ENCODE peak calls at places on chromosomes 16 and 17, in seven cellular contexts. One of them, this sample, is unnamed.

GRCh38 chr17:79074650-79075432 is at the start of gene ENGASE:
- DNase-seq in fibroblast of pulmonary artery: peak
- DNase-seq in stimulated activated CD8-positive, alpha-beta memory T cell treated with anti-CD3 and anti-CD28 coated beads, Interleukin-15, amount 100 ng/mL, for 24 hours: peak
- DNase-seq in NCI-H2171 treated with DMSO at 0.1 percent for 48 hours: peak
- DNase-seq in NCI-H82: peak
- DNase-seq in lung: peak
- DNase-seq in activated naive CD4-positive, alpha-beta T cell treated with Interleukin-2 at 50 U/mL for 16 hours: peak
- DNase-seq in this sample: peak

GRCh38 chr17:45246861-45247428 is 14.9 kb downstream of the SPATA32 start:
- DNase-seq in fibroblast of pulmonary artery: no peak
- DNase-seq in stimulated activated CD8-positive, alpha-beta memory T cell treated with anti-CD3 and anti-CD28 coated beads, Interleukin-15, amount 100 ng/mL, for 24 hours: no peak
- DNase-seq in NCI-H2171 treated with DMSO at 0.1 percent for 48 hours: peak
- DNase-seq in NCI-H82: peak
- DNase-seq in lung: no peak
- DNase-seq in activated naive CD4-positive, alpha-beta T cell treated with Interleukin-2 at 50 U/mL for 16 hours: no peak
- DNase-seq in this sample: peak

GRCh38 chr17:41667280-41668008 is 21.2 kb upstream of the EIF1 start:
- DNase-seq in fibroblast of pulmonary artery: no peak
- DNase-seq in stimulated activated CD8-positive, alpha-beta memory T cell treated with anti-CD3 and anti-CD28 coated beads, Interleukin-15, amount 100 ng/mL, for 24 hours: no peak
- DNase-seq in NCI-H2171 treated with DMSO at 0.1 percent for 48 hours: no peak
- DNase-seq in NCI-H82: no peak
- DNase-seq in lung: no peak
- DNase-seq in activated naive CD4-positive, alpha-beta T cell treated with Interleukin-2 at 50 U/mL for 16 hours: no peak
- DNase-seq in this sample: no peak

GRCh38 chr16:9297437-9298113 is 206.1 kb downstream of the HAPSTR1 start:
- DNase-seq in fibroblast of pulmonary artery: no peak
- DNase-seq in stimulated activated CD8-positive, alpha-beta memory T cell treated with anti-CD3 and anti-CD28 coated beads, Interleukin-15, amount 100 ng/mL, for 24 hours: no peak
- DNase-seq in NCI-H2171 treated with DMSO at 0.1 percent for 48 hours: no peak
- DNase-seq in NCI-H82: peak
- DNase-seq in lung: no peak
- DNase-seq in activated naive CD4-positive, alpha-beta T cell treated with Interleukin-2 at 50 U/mL for 16 hours: no peak
- DNase-seq in this sample: no peak

GRCh38 chr16:58563235-58563634 is 47.9 kb downstream of the SETD6 start:
- DNase-seq in fibroblast of pulmonary artery: peak
- DNase-seq in stimulated activated CD8-positive, alpha-beta memory T cell treated with anti-CD3 and anti-CD28 coated beads, Interleukin-15, amount 100 ng/mL, for 24 hours: no peak
- DNase-seq in NCI-H2171 treated with DMSO at 0.1 percent for 48 hours: no peak
- DNase-seq in NCI-H82: no peak
- DNase-seq in lung: no peak
- DNase-seq in activated naive CD4-positive, alpha-beta T cell treated with Interleukin-2 at 50 U/mL for 16 hours: no peak
- DNase-seq in this sample: no peak

GRCh38 chr17:77872714-77873517 is 85.6 kb upstream of the TNRC6C start:
- DNase-seq in fibroblast of pulmonary artery: no peak
- DNase-seq in stimulated activated CD8-positive, alpha-beta memory T cell treated with anti-CD3 and anti-CD28 coated beads, Interleukin-15, amount 100 ng/mL, for 24 hours: no peak
- DNase-seq in NCI-H2171 treated with DMSO at 0.1 percent for 48 hours: peak
- DNase-seq in NCI-H82: peak
- DNase-seq in lung: no peak
- DNase-seq in activated naive CD4-positive, alpha-beta T cell treated with Interleukin-2 at 50 U/mL for 16 hours: no peak
- DNase-seq in this sample: no peak

GRCh38 chr16:84553873-84554399 is 49.5 kb upstream of the MEAK7 start:
- DNase-seq in fibroblast of pulmonary artery: no peak
- DNase-seq in stimulated activated CD8-positive, alpha-beta memory T cell treated with anti-CD3 and anti-CD28 coated beads, Interleukin-15, amount 100 ng/mL, for 24 hours: no peak
- DNase-seq in NCI-H2171 treated with DMSO at 0.1 percent for 48 hours: no peak
- DNase-seq in NCI-H82: no peak
- DNase-seq in lung: no peak
- DNase-seq in activated naive CD4-positive, alpha-beta T cell treated with Interleukin-2 at 50 U/mL for 16 hours: peak
- DNase-seq in this sample: peak

GRCh38 chr16:17070882-17071592 is 399.7 kb downstream of the XYLT1 start:
- DNase-seq in fibroblast of pulmonary artery: no peak
- DNase-seq in stimulated activated CD8-positive, alpha-beta memory T cell treated with anti-CD3 and anti-CD28 coated beads, Interleukin-15, amount 100 ng/mL, for 24 hours: peak
- DNase-seq in NCI-H2171 treated with DMSO at 0.1 percent for 48 hours: peak
- DNase-seq in NCI-H82: peak
- DNase-seq in lung: no peak
- DNase-seq in activated naive CD4-positive, alpha-beta T cell treated with Interleukin-2 at 50 U/mL for 16 hours: peak
- DNase-seq in this sample: peak

GRCh38 chr17:1216209-1216937 is 36.6 kb upstream of the ABR start:
- DNase-seq in fibroblast of pulmonary artery: no peak
- DNase-seq in stimulated activated CD8-positive, alpha-beta memory T cell treated with anti-CD3 and anti-CD28 coated beads, Interleukin-15, amount 100 ng/mL, for 24 hours: no peak
- DNase-seq in NCI-H2171 treated with DMSO at 0.1 percent for 48 hours: no peak
- DNase-seq in NCI-H82: peak
- DNase-seq in lung: no peak
- DNase-seq in activated naive CD4-positive, alpha-beta T cell treated with Interleukin-2 at 50 U/mL for 16 hours: no peak
- DNase-seq in this sample: no peak

GRCh38 chr17:42399948-42400843 is 12.0 kb upstream of the STAT3 start:
- DNase-seq in fibroblast of pulmonary artery: no peak
- DNase-seq in stimulated activated CD8-positive, alpha-beta memory T cell treated with anti-CD3 and anti-CD28 coated beads, Interleukin-15, amount 100 ng/mL, for 24 hours: no peak
- DNase-seq in NCI-H2171 treated with DMSO at 0.1 percent for 48 hours: no peak
- DNase-seq in NCI-H82: peak
- DNase-seq in lung: no peak
- DNase-seq in activated naive CD4-positive, alpha-beta T cell treated with Interleukin-2 at 50 U/mL for 16 hours: no peak
- DNase-seq in this sample: no peak

GRCh38 chr16:49462356-49462988 is 88.9 kb downstream of the C16orf78 start:
- DNase-seq in fibroblast of pulmonary artery: no peak
- DNase-seq in stimulated activated CD8-positive, alpha-beta memory T cell treated with anti-CD3 and anti-CD28 coated beads, Interleukin-15, amount 100 ng/mL, for 24 hours: no peak
- DNase-seq in NCI-H2171 treated with DMSO at 0.1 percent for 48 hours: no peak
- DNase-seq in NCI-H82: no peak
- DNase-seq in lung: no peak
- DNase-seq in activated naive CD4-positive, alpha-beta T cell treated with Interleukin-2 at 50 U/mL for 16 hours: no peak
- DNase-seq in this sample: peak

GRCh38 chr16:1434644-1435592 is 4.0 kb downstream of the PERCC1 start:
- DNase-seq in fibroblast of pulmonary artery: no peak
- DNase-seq in stimulated activated CD8-positive, alpha-beta memory T cell treated with anti-CD3 and anti-CD28 coated beads, Interleukin-15, amount 100 ng/mL, for 24 hours: no peak
- DNase-seq in NCI-H2171 treated with DMSO at 0.1 percent for 48 hours: no peak
- DNase-seq in NCI-H82: no peak
- DNase-seq in lung: no peak
- DNase-seq in activated naive CD4-positive, alpha-beta T cell treated with Interleukin-2 at 50 U/mL for 16 hours: no peak
- DNase-seq in this sample: no peak

GRCh38 chr17:66466933-66467367 is 164.5 kb downstream of the PRKCA start:
- DNase-seq in fibroblast of pulmonary artery: peak
- DNase-seq in stimulated activated CD8-positive, alpha-beta memory T cell treated with anti-CD3 and anti-CD28 coated beads, Interleukin-15, amount 100 ng/mL, for 24 hours: no peak
- DNase-seq in NCI-H2171 treated with DMSO at 0.1 percent for 48 hours: no peak
- DNase-seq in NCI-H82: no peak
- DNase-seq in lung: peak
- DNase-seq in activated naive CD4-positive, alpha-beta T cell treated with Interleukin-2 at 50 U/mL for 16 hours: peak
- DNase-seq in this sample: peak

GRCh38 chr17:29592850-29593545 is at the start of gene ANKRD13B:
- DNase-seq in fibroblast of pulmonary artery: no peak
- DNase-seq in stimulated activated CD8-positive, alpha-beta memory T cell treated with anti-CD3 and anti-CD28 coated beads, Interleukin-15, amount 100 ng/mL, for 24 hours: no peak
- DNase-seq in NCI-H2171 treated with DMSO at 0.1 percent for 48 hours: peak
- DNase-seq in NCI-H82: peak
- DNase-seq in lung: no peak
- DNase-seq in activated naive CD4-positive, alpha-beta T cell treated with Interleukin-2 at 50 U/mL for 16 hours: peak
- DNase-seq in this sample: peak

GRCh38 chr17:20043034-20043433 is 33.9 kb downstream of the SPECC1 start:
- DNase-seq in fibroblast of pulmonary artery: no peak
- DNase-seq in stimulated activated CD8-positive, alpha-beta memory T cell treated with anti-CD3 and anti-CD28 coated beads, Interleukin-15, amount 100 ng/mL, for 24 hours: no peak
- DNase-seq in NCI-H2171 treated with DMSO at 0.1 percent for 48 hours: no peak
- DNase-seq in NCI-H82: no peak
- DNase-seq in lung: no peak
- DNase-seq in activated naive CD4-positive, alpha-beta T cell treated with Interleukin-2 at 50 U/mL for 16 hours: no peak
- DNase-seq in this sample: no peak

GRCh38 chr16:53515259-53515658 is 12.2 kb upstream of the AKTIP start:
- DNase-seq in fibroblast of pulmonary artery: peak
- DNase-seq in stimulated activated CD8-positive, alpha-beta memory T cell treated with anti-CD3 and anti-CD28 coated beads, Interleukin-15, amount 100 ng/mL, for 24 hours: no peak
- DNase-seq in NCI-H2171 treated with DMSO at 0.1 percent for 48 hours: no peak
- DNase-seq in NCI-H82: no peak
- DNase-seq in lung: no peak
- DNase-seq in activated naive CD4-positive, alpha-beta T cell treated with Interleukin-2 at 50 U/mL for 16 hours: no peak
- DNase-seq in this sample: no peak

GRCh38 chr17:61426482-61427304 is 25.5 kb upstream of the TBX4 start:
- DNase-seq in fibroblast of pulmonary artery: no peak
- DNase-seq in stimulated activated CD8-positive, alpha-beta memory T cell treated with anti-CD3 and anti-CD28 coated beads, Interleukin-15, amount 100 ng/mL, for 24 hours: no peak
- DNase-seq in NCI-H2171 treated with DMSO at 0.1 percent for 48 hours: no peak
- DNase-seq in NCI-H82: no peak
- DNase-seq in lung: no peak
- DNase-seq in activated naive CD4-positive, alpha-beta T cell treated with Interleukin-2 at 50 U/mL for 16 hours: no peak
- DNase-seq in this sample: no peak

GRCh38 chr17:55750750-55751641 is at the start of gene PCTP:
- DNase-seq in fibroblast of pulmonary artery: peak
- DNase-seq in stimulated activated CD8-positive, alpha-beta memory T cell treated with anti-CD3 and anti-CD28 coated beads, Interleukin-15, amount 100 ng/mL, for 24 hours: peak
- DNase-seq in NCI-H2171 treated with DMSO at 0.1 percent for 48 hours: peak
- DNase-seq in NCI-H82: peak
- DNase-seq in lung: peak
- DNase-seq in activated naive CD4-positive, alpha-beta T cell treated with Interleukin-2 at 50 U/mL for 16 hours: peak
- DNase-seq in this sample: peak

GRCh38 chr17:75691371-75692290 is 24.5 kb downstream of the SAP30BP start:
- DNase-seq in fibroblast of pulmonary artery: no peak
- DNase-seq in stimulated activated CD8-positive, alpha-beta memory T cell treated with anti-CD3 and anti-CD28 coated beads, Interleukin-15, amount 100 ng/mL, for 24 hours: no peak
- DNase-seq in NCI-H2171 treated with DMSO at 0.1 percent for 48 hours: no peak
- DNase-seq in NCI-H82: no peak
- DNase-seq in lung: no peak
- DNase-seq in activated naive CD4-positive, alpha-beta T cell treated with Interleukin-2 at 50 U/mL for 16 hours: no peak
- DNase-seq in this sample: peak

GRCh38 chr17:77723071-77723908 is 235.2 kb upstream of the TNRC6C start:
- DNase-seq in fibroblast of pulmonary artery: no peak
- DNase-seq in stimulated activated CD8-positive, alpha-beta memory T cell treated with anti-CD3 and anti-CD28 coated beads, Interleukin-15, amount 100 ng/mL, for 24 hours: no peak
- DNase-seq in NCI-H2171 treated with DMSO at 0.1 percent for 48 hours: no peak
- DNase-seq in NCI-H82: no peak
- DNase-seq in lung: no peak
- DNase-seq in activated naive CD4-positive, alpha-beta T cell treated with Interleukin-2 at 50 U/mL for 16 hours: no peak
- DNase-seq in this sample: peak

GRCh38 chr17:45265823-45266222 is 3.9 kb upstream of the SPATA32 start:
- DNase-seq in fibroblast of pulmonary artery: peak
- DNase-seq in stimulated activated CD8-positive, alpha-beta memory T cell treated with anti-CD3 and anti-CD28 coated beads, Interleukin-15, amount 100 ng/mL, for 24 hours: no peak
- DNase-seq in NCI-H2171 treated with DMSO at 0.1 percent for 48 hours: no peak
- DNase-seq in NCI-H82: no peak
- DNase-seq in lung: no peak
- DNase-seq in activated naive CD4-positive, alpha-beta T cell treated with Interleukin-2 at 50 U/mL for 16 hours: no peak
- DNase-seq in this sample: no peak

GRCh38 chr16:29915590-29916247 is 10.3 kb downstream of the KCTD13 start:
- DNase-seq in fibroblast of pulmonary artery: peak
- DNase-seq in stimulated activated CD8-positive, alpha-beta memory T cell treated with anti-CD3 and anti-CD28 coated beads, Interleukin-15, amount 100 ng/mL, for 24 hours: no peak
- DNase-seq in NCI-H2171 treated with DMSO at 0.1 percent for 48 hours: no peak
- DNase-seq in NCI-H82: no peak
- DNase-seq in lung: no peak
- DNase-seq in activated naive CD4-positive, alpha-beta T cell treated with Interleukin-2 at 50 U/mL for 16 hours: no peak
- DNase-seq in this sample: no peak

GRCh38 chr16:12087901-12088364 is 111.4 kb downstream of the SNX29 start:
- DNase-seq in fibroblast of pulmonary artery: no peak
- DNase-seq in stimulated activated CD8-positive, alpha-beta memory T cell treated with anti-CD3 and anti-CD28 coated beads, Interleukin-15, amount 100 ng/mL, for 24 hours: no peak
- DNase-seq in NCI-H2171 treated with DMSO at 0.1 percent for 48 hours: peak
- DNase-seq in NCI-H82: peak
- DNase-seq in lung: no peak
- DNase-seq in activated naive CD4-positive, alpha-beta T cell treated with Interleukin-2 at 50 U/mL for 16 hours: no peak
- DNase-seq in this sample: no peak

GRCh38 chr16:22816475-22816874 is 2.5 kb downstream of the HS3ST2 start:
- DNase-seq in fibroblast of pulmonary artery: no peak
- DNase-seq in stimulated activated CD8-positive, alpha-beta memory T cell treated with anti-CD3 and anti-CD28 coated beads, Interleukin-15, amount 100 ng/mL, for 24 hours: no peak
- DNase-seq in NCI-H2171 treated with DMSO at 0.1 percent for 48 hours: no peak
- DNase-seq in NCI-H82: no peak
- DNase-seq in lung: no peak
- DNase-seq in activated naive CD4-positive, alpha-beta T cell treated with Interleukin-2 at 50 U/mL for 16 hours: no peak
- DNase-seq in this sample: no peak

GRCh38 chr16:71360378-71360777 is 1.9 kb downstream of the CALB2 start:
- DNase-seq in fibroblast of pulmonary artery: peak
- DNase-seq in stimulated activated CD8-positive, alpha-beta memory T cell treated with anti-CD3 and anti-CD28 coated beads, Interleukin-15, amount 100 ng/mL, for 24 hours: no peak
- DNase-seq in NCI-H2171 treated with DMSO at 0.1 percent for 48 hours: peak
- DNase-seq in NCI-H82: no peak
- DNase-seq in lung: no peak
- DNase-seq in activated naive CD4-positive, alpha-beta T cell treated with Interleukin-2 at 50 U/mL for 16 hours: no peak
- DNase-seq in this sample: no peak

GRCh38 chr16:66472961-66473610 is 46.0 kb downstream of the BEAN1 start:
- DNase-seq in fibroblast of pulmonary artery: no peak
- DNase-seq in stimulated activated CD8-positive, alpha-beta memory T cell treated with anti-CD3 and anti-CD28 coated beads, Interleukin-15, amount 100 ng/mL, for 24 hours: no peak
- DNase-seq in NCI-H2171 treated with DMSO at 0.1 percent for 48 hours: peak
- DNase-seq in NCI-H82: no peak
- DNase-seq in lung: no peak
- DNase-seq in activated naive CD4-positive, alpha-beta T cell treated with Interleukin-2 at 50 U/mL for 16 hours: no peak
- DNase-seq in this sample: no peak

GRCh38 chr16:63458842-63459241 is 1422.6 kb upstream of the CDH8 start:
- DNase-seq in fibroblast of pulmonary artery: no peak
- DNase-seq in stimulated activated CD8-positive, alpha-beta memory T cell treated with anti-CD3 and anti-CD28 coated beads, Interleukin-15, amount 100 ng/mL, for 24 hours: no peak
- DNase-seq in NCI-H2171 treated with DMSO at 0.1 percent for 48 hours: no peak
- DNase-seq in NCI-H82: no peak
- DNase-seq in lung: no peak
- DNase-seq in activated naive CD4-positive, alpha-beta T cell treated with Interleukin-2 at 50 U/mL for 16 hours: no peak
- DNase-seq in this sample: no peak

GRCh38 chr16:82653550-82654511 is 27.1 kb downstream of the CDH13 start:
- DNase-seq in fibroblast of pulmonary artery: peak
- DNase-seq in stimulated activated CD8-positive, alpha-beta memory T cell treated with anti-CD3 and anti-CD28 coated beads, Interleukin-15, amount 100 ng/mL, for 24 hours: no peak
- DNase-seq in NCI-H2171 treated with DMSO at 0.1 percent for 48 hours: no peak
- DNase-seq in NCI-H82: no peak
- DNase-seq in lung: no peak
- DNase-seq in activated naive CD4-positive, alpha-beta T cell treated with Interleukin-2 at 50 U/mL for 16 hours: peak
- DNase-seq in this sample: peak

GRCh38 chr16:50925758-50926357 is 184.0 kb downstream of the CYLD start:
- DNase-seq in fibroblast of pulmonary artery: peak
- DNase-seq in stimulated activated CD8-positive, alpha-beta memory T cell treated with anti-CD3 and anti-CD28 coated beads, Interleukin-15, amount 100 ng/mL, for 24 hours: no peak
- DNase-seq in NCI-H2171 treated with DMSO at 0.1 percent for 48 hours: no peak
- DNase-seq in NCI-H82: no peak
- DNase-seq in lung: no peak
- DNase-seq in activated naive CD4-positive, alpha-beta T cell treated with Interleukin-2 at 50 U/mL for 16 hours: no peak
- DNase-seq in this sample: no peak

GRCh38 chr17:31155208-31155810 is 60.5 kb downstream of the NF1 start:
- DNase-seq in fibroblast of pulmonary artery: peak
- DNase-seq in stimulated activated CD8-positive, alpha-beta memory T cell treated with anti-CD3 and anti-CD28 coated beads, Interleukin-15, amount 100 ng/mL, for 24 hours: no peak
- DNase-seq in NCI-H2171 treated with DMSO at 0.1 percent for 48 hours: no peak
- DNase-seq in NCI-H82: no peak
- DNase-seq in lung: no peak
- DNase-seq in activated naive CD4-positive, alpha-beta T cell treated with Interleukin-2 at 50 U/mL for 16 hours: no peak
- DNase-seq in this sample: no peak

GRCh38 chr16:81167851-81168250 is 70.6 kb upstream of the BCO1 start:
- DNase-seq in fibroblast of pulmonary artery: no peak
- DNase-seq in stimulated activated CD8-positive, alpha-beta memory T cell treated with anti-CD3 and anti-CD28 coated beads, Interleukin-15, amount 100 ng/mL, for 24 hours: no peak
- DNase-seq in NCI-H2171 treated with DMSO at 0.1 percent for 48 hours: no peak
- DNase-seq in NCI-H82: no peak
- DNase-seq in lung: no peak
- DNase-seq in activated naive CD4-positive, alpha-beta T cell treated with Interleukin-2 at 50 U/mL for 16 hours: no peak
- DNase-seq in this sample: no peak

GRCh38 chr16:67388591-67388990 is 4.7 kb downstream of the TPPP3 start:
- DNase-seq in fibroblast of pulmonary artery: no peak
- DNase-seq in stimulated activated CD8-positive, alpha-beta memory T cell treated with anti-CD3 and anti-CD28 coated beads, Interleukin-15, amount 100 ng/mL, for 24 hours: no peak
- DNase-seq in NCI-H2171 treated with DMSO at 0.1 percent for 48 hours: peak
- DNase-seq in NCI-H82: peak
- DNase-seq in lung: no peak
- DNase-seq in activated naive CD4-positive, alpha-beta T cell treated with Interleukin-2 at 50 U/mL for 16 hours: no peak
- DNase-seq in this sample: peak

GRCh38 chr17:43994272-43995149 is 9.9 kb upstream of the NAGS start:
- DNase-seq in fibroblast of pulmonary artery: peak
- DNase-seq in stimulated activated CD8-positive, alpha-beta memory T cell treated with anti-CD3 and anti-CD28 coated beads, Interleukin-15, amount 100 ng/mL, for 24 hours: no peak
- DNase-seq in NCI-H2171 treated with DMSO at 0.1 percent for 48 hours: no peak
- DNase-seq in NCI-H82: peak
- DNase-seq in lung: peak
- DNase-seq in activated naive CD4-positive, alpha-beta T cell treated with Interleukin-2 at 50 U/mL for 16 hours: peak
- DNase-seq in this sample: peak